ENCODE peak calls at places on chromosomes 16 and 17, in five cellular contexts. One of them, this sample, is unnamed.

GRCh38 chr17:60594747-60595146 is 5.2 kb upstream of the PPM1D start:
- DNase-seq in HAP-1: no peak
- DNase-seq in uterus: no peak
- DNase-seq in sigmoid colon: no peak
- DNase-seq in pancreas: no peak
- DNase-seq in this sample: no peak

GRCh38 chr17:57629470-57629869 is 115.6 kb downstream of the CCDC182 start:
- DNase-seq in HAP-1: no peak
- DNase-seq in uterus: no peak
- DNase-seq in sigmoid colon: no peak
- DNase-seq in pancreas: no peak
- DNase-seq in this sample: no peak

GRCh38 chr16:47713225-47713595 is 252.1 kb downstream of the PHKB start:
- DNase-seq in HAP-1: no peak
- DNase-seq in uterus: no peak
- DNase-seq in sigmoid colon: no peak
- DNase-seq in pancreas: no peak
- DNase-seq in this sample: no peak

GRCh38 chr17:39404542-39405378 is 3.3 kb upstream of the FBXL20 start:
- DNase-seq in HAP-1: no peak
- DNase-seq in uterus: no peak
- DNase-seq in sigmoid colon: no peak
- DNase-seq in pancreas: no peak
- DNase-seq in this sample: no peak

GRCh38 chr16:87436225-87437172 is 44.4 kb downstream of the MAP1LC3B start:
- DNase-seq in HAP-1: no peak
- DNase-seq in uterus: no peak
- DNase-seq in sigmoid colon: no peak
- DNase-seq in pancreas: no peak
- DNase-seq in this sample: no peak

GRCh38 chr17:39166437-39167335 is 725 bp upstream of the ARL5C start:
- DNase-seq in HAP-1: peak; percentile 30
- DNase-seq in uterus: no peak
- DNase-seq in sigmoid colon: no peak
- DNase-seq in pancreas: no peak
- DNase-seq in this sample: no peak

GRCh38 chr16:63890072-63890471 is 1231.8 kb downstream of the CDH11 start:
- DNase-seq in HAP-1: no peak
- DNase-seq in uterus: no peak
- DNase-seq in sigmoid colon: no peak
- DNase-seq in pancreas: no peak
- DNase-seq in this sample: no peak

GRCh38 chr17:77476498-77476897 is 335.7 kb downstream of the SEC14L1 start:
- DNase-seq in HAP-1: no peak
- DNase-seq in uterus: no peak
- DNase-seq in sigmoid colon: no peak
- DNase-seq in pancreas: no peak
- DNase-seq in this sample: no peak

GRCh38 chr17:68660302-68660701 is 59.1 kb upstream of the FAM20A start:
- DNase-seq in HAP-1: no peak
- DNase-seq in uterus: no peak
- DNase-seq in sigmoid colon: no peak
- DNase-seq in pancreas: no peak
- DNase-seq in this sample: no peak

GRCh38 chr16:85123891-85124635 is 11.8 kb upstream of the CIBAR2 start:
- DNase-seq in HAP-1: no peak
- DNase-seq in uterus: peak; percentile 75
- DNase-seq in sigmoid colon: peak; percentile 86
- DNase-seq in pancreas: no peak
- DNase-seq in this sample: no peak

GRCh38 chr16:73140944-73141343 is 93.0 kb upstream of the ZFHX3 start:
- DNase-seq in HAP-1: no peak
- DNase-seq in uterus: no peak
- DNase-seq in sigmoid colon: no peak
- DNase-seq in pancreas: no peak
- DNase-seq in this sample: no peak

GRCh38 chr16:12295395-12295794 is 318.9 kb downstream of the SNX29 start:
- DNase-seq in HAP-1: no peak
- DNase-seq in uterus: no peak
- DNase-seq in sigmoid colon: no peak
- DNase-seq in pancreas: no peak
- DNase-seq in this sample: no peak

GRCh38 chr16:5730783-5731182 is 633.2 kb upstream of the EEF2KMT start:
- DNase-seq in HAP-1: no peak
- DNase-seq in uterus: no peak
- DNase-seq in sigmoid colon: no peak
- DNase-seq in pancreas: no peak
- DNase-seq in this sample: no peak
- H3K4me1 ChIP-seq in HAP-1: no peaks in the 10 kb centered on the region
- H3K4me1 ChIP-seq in uterus: no peaks in the 10 kb centered on the region
- H3K4me1 ChIP-seq in sigmoid colon: no peaks in the 10 kb centered on the region
- H3K4me1 ChIP-seq in pancreas: no peaks in the 10 kb centered on the region
- H3K4me1 ChIP-seq in this sample: no peaks in the 10 kb centered on the region

GRCh38 chr16:66948034-66948821 is 12.8 kb upstream of the CES3 start:
- DNase-seq in HAP-1: no peak
- DNase-seq in uterus: no peak
- DNase-seq in sigmoid colon: no peak
- DNase-seq in pancreas: no peak
- DNase-seq in this sample: peak; percentile 78
- H3K4me3 ChIP-seq in HAP-1: no peak overlapping the region
- H3K4me3 ChIP-seq in uterus: peak overlapping the region; percentile 51
- H3K4me3 ChIP-seq in sigmoid colon: peak overlapping the region; percentile 48
- H3K4me3 ChIP-seq in pancreas: peak overlapping the region; percentile 40
- H3K4me3 ChIP-seq in this sample: peak overlapping the region; percentile 25

GRCh38 chr16:55539488-55539887 is 27.0 kb upstream of the CAPNS2 start:
- DNase-seq in HAP-1: no peak
- DNase-seq in uterus: no peak
- DNase-seq in sigmoid colon: no peak
- DNase-seq in pancreas: no peak
- DNase-seq in this sample: no peak
- H3K4me1 ChIP-seq in HAP-1: no peaks in the 10 kb centered on the region
- H3K4me1 ChIP-seq in uterus: no peaks in the 10 kb centered on the region
- H3K4me1 ChIP-seq in sigmoid colon: peaks cover 6% of the 10 kb centered on the region
- H3K4me1 ChIP-seq in pancreas: no peaks in the 10 kb centered on the region
- H3K4me1 ChIP-seq in this sample: peaks cover 4% of the 10 kb centered on the region

DNA sequence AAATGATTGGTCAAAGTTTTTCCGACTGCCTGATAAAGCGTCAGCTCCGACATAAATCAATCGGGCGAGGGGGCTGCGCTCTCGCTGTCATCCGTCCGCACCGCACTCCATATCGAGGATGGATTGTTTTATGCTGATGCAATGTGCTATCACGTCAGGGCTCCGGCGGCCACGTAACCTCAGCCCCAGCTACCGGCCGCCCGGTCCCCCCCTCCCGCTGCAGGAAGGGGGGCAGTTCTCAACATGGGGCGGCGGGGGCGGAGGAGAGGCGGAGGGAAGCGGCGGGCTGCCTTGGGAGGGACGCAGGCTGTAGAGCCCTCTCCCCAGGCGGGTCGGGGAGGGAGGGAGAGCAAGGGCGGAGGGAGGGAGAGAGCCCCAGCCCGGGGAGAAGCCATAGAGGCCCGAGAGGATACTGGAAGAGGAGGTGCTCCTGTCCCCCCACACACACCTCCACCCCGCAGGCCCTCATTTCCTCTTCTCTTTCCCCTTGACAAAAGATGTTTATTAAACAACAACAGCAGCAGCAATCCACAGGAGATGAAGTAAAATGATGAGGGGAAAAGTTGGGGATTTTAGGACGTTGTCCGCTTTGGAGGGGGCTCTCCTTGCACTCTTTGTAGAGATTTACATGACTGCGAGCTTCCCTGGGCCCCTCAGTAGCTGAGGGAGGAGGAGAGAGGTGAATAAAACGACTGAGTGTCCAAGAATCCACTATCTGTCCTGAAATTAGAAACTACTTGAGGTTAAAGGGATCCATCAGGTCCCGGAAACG is 498 bp upstream of the HOXB9 start:
- DNase-seq in HAP-1: peak; percentile 63
- DNase-seq in uterus: no peak
- DNase-seq in sigmoid colon: no peak
- DNase-seq in pancreas: no peak
- DNase-seq in this sample: no peak
- H3K4me3 ChIP-seq in HAP-1: peak overlapping the region; percentile 39
- H3K4me3 ChIP-seq in uterus: peak overlapping the region; percentile 22
- H3K4me3 ChIP-seq in sigmoid colon: peak overlapping the region; percentile 31
- H3K4me3 ChIP-seq in pancreas: no peak overlapping the region
- H3K4me3 ChIP-seq in this sample: peak overlapping the region; percentile 57

GRCh38 chr17:81152288-81152848 is 12.9 kb upstream of the PVALEF start:
- DNase-seq in HAP-1: no peak
- DNase-seq in uterus: no peak
- DNase-seq in sigmoid colon: no peak
- DNase-seq in pancreas: no peak
- DNase-seq in this sample: no peak
- H3K4me1 ChIP-seq in HAP-1: no peaks in the 10 kb centered on the region
- H3K4me1 ChIP-seq in uterus: no peaks in the 10 kb centered on the region
- H3K4me1 ChIP-seq in sigmoid colon: no peaks in the 10 kb centered on the region
- H3K4me1 ChIP-seq in pancreas: no peaks in the 10 kb centered on the region
- H3K4me1 ChIP-seq in this sample: no peaks in the 10 kb centered on the region

DNA sequence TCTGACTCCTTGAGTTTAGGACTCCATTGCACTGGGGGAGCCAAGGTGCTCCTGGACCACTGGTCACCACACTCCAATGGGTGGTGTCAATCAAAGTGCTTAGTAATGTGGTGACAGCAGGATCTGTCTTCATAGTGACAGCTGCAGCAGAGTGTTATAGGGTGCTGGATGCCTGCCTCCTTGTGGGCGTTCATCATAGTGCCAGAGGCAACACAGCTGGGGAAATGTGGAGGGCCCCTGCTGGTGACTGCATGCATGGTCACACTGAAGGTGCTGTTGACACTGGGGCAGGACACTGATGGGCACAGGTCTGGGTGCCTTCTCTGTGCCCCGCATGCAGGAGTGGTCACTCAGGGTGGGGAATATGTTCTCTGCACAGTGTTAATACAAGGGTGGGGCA is 177.5 kb upstream of the CDH8 start:
- DNase-seq in HAP-1: peak; percentile 34
- DNase-seq in uterus: no peak
- DNase-seq in sigmoid colon: no peak
- DNase-seq in pancreas: no peak
- DNase-seq in this sample: no peak
- H3K4me3 ChIP-seq in HAP-1: no peak overlapping the region
- H3K4me3 ChIP-seq in uterus: no peak overlapping the region
- H3K4me3 ChIP-seq in sigmoid colon: no peak overlapping the region
- H3K4me3 ChIP-seq in pancreas: no peak overlapping the region
- H3K4me3 ChIP-seq in this sample: no peak overlapping the region

GRCh38 chr16:10940501-10941079 is 1.7 kb downstream of the DEXI start:
- DNase-seq in HAP-1: no peak
- DNase-seq in uterus: no peak
- DNase-seq in sigmoid colon: no peak
- DNase-seq in pancreas: no peak
- DNase-seq in this sample: no peak
- H3K4me1 ChIP-seq in HAP-1: peaks cover 28% of the 10 kb centered on the region
- H3K4me1 ChIP-seq in uterus: peaks cover 14% of the 10 kb centered on the region
- H3K4me1 ChIP-seq in sigmoid colon: peaks cover 86% of the 10 kb centered on the region
- H3K4me1 ChIP-seq in pancreas: peaks cover 30% of the 10 kb centered on the region
- H3K4me1 ChIP-seq in this sample: peaks cover 5% of the 10 kb centered on the region

This sample was measured in RWPE2.